ENCODE peak calls at places on chromosomes 4 and X, in five cellular contexts. One of them, this sample, is unnamed.

GRCh38 chrX:19121898-19122640 is at the start of gene ADGRG2:
- DNase-seq in IMR-90: peak; percentile 11
- DNase-seq in mesenchymal stem cell: peak; percentile 8
- DNase-seq in H1: no peak
- DNase-seq in H9: peak; percentile 37
- DNase-seq in this sample: peak; percentile 31

GRCh38 chr4:69970071-69970470 is 4.5 kb upstream of the CSN2 start:
- DNase-seq in H9: no peak
- DNase-seq in H1: no peak
- DNase-seq in mesenchymal stem cell: no peak
- DNase-seq in IMR-90: no peak
- DNase-seq in this sample: no peak

GRCh38 chrX:22616867-22617266 is 344.2 kb downstream of the CBLL2 start:
- DNase-seq in H1: no peak
- DNase-seq in mesenchymal stem cell: no peak
- DNase-seq in IMR-90: no peak
- DNase-seq in H9: no peak
- DNase-seq in this sample: no peak

GRCh38 chr4:73776363-73776762 is 36.0 kb downstream of the CXCL8 start:
- DNase-seq in H9: no peak
- DNase-seq in IMR-90: peak; percentile 81
- DNase-seq in H1: no peak
- DNase-seq in mesenchymal stem cell: peak; percentile 51
- DNase-seq in this sample: no peak

GRCh38 chr4:147865926-147866325 is 134.0 kb downstream of the ARHGAP10 start:
- DNase-seq in IMR-90: peak; percentile 60
- DNase-seq in H1: peak; percentile 17
- DNase-seq in mesenchymal stem cell: peak; percentile 37
- DNase-seq in H9: no peak
- DNase-seq in this sample: no peak

GRCh38 chrX:19791562-19791961 is 95.8 kb downstream of the SH3KBP1 start:
- DNase-seq in H1: no peak
- DNase-seq in H9: no peak
- DNase-seq in mesenchymal stem cell: peak; percentile 53
- DNase-seq in IMR-90: peak; percentile 25
- DNase-seq in this sample: no peak

GRCh38 chrX:126165721-126166401 is at the start of gene DCAF12L2:
- DNase-seq in H1: no peak
- DNase-seq in IMR-90: no peak
- DNase-seq in mesenchymal stem cell: no peak
- DNase-seq in H9: peak; percentile 47
- DNase-seq in this sample: peak; percentile 24

GRCh38 chr4:175443547-175443946 is 368.5 kb downstream of the GPM6A start:
- DNase-seq in mesenchymal stem cell: no peak
- DNase-seq in H9: no peak
- DNase-seq in IMR-90: no peak
- DNase-seq in H1: no peak
- DNase-seq in this sample: no peak

GRCh38 chrX:80021611-80022010 is 7.1 kb downstream of the TBX22 start:
- DNase-seq in IMR-90: no peak
- DNase-seq in H9: no peak
- DNase-seq in mesenchymal stem cell: no peak
- DNase-seq in H1: no peak
- DNase-seq in this sample: no peak

GRCh38 chr4:3414421-3415279 is 27.1 kb upstream of the HGFAC start:
- DNase-seq in IMR-90: no peak
- DNase-seq in mesenchymal stem cell: no peak
- DNase-seq in H9: peak; percentile 18
- DNase-seq in H1: no peak
- DNase-seq in this sample: no peak

GRCh38 chr4:36244257-36245084 is at the start of gene ARAP2:
- DNase-seq in H9: peak; percentile 51
- DNase-seq in H1: no peak
- DNase-seq in mesenchymal stem cell: peak; percentile 13
- DNase-seq in IMR-90: peak; percentile 4
- DNase-seq in this sample: peak; percentile 35

GRCh38 chrX:149453911-149454820 is 50.9 kb downstream of the IDS start:
- DNase-seq in IMR-90: no peak
- DNase-seq in H9: no peak
- DNase-seq in mesenchymal stem cell: no peak
- DNase-seq in H1: no peak
- DNase-seq in this sample: no peak

GRCh38 chr4:153260152-153260551 is 55.9 kb downstream of the TRIM2 start:
- DNase-seq in mesenchymal stem cell: peak; percentile 18
- DNase-seq in H9: peak; percentile 50
- DNase-seq in IMR-90: no peak
- DNase-seq in H1: no peak
- DNase-seq in this sample: no peak

GRCh38 chr4:45100936-45101818 is 374.8 kb upstream of the GNPDA2 start:
- DNase-seq in mesenchymal stem cell: peak; percentile 92
- DNase-seq in IMR-90: no peak
- DNase-seq in H9: no peak
- DNase-seq in H1: no peak
- DNase-seq in this sample: no peak

GRCh38 chrX:71911023-71911730 is 532 bp downstream of the NHSL2 start:
- DNase-seq in mesenchymal stem cell: peak; percentile 35
- DNase-seq in H1: no peak
- DNase-seq in H9: peak; percentile 64
- DNase-seq in IMR-90: no peak
- DNase-seq in this sample: peak; percentile 42

GRCh38 chr4:160831165-160831922 is 1332.5 kb downstream of the FSTL5 start:
- DNase-seq in IMR-90: no peak
- DNase-seq in mesenchymal stem cell: no peak
- DNase-seq in H1: no peak
- DNase-seq in H9: no peak
- DNase-seq in this sample: no peak

GRCh38 chr4:1278336-1278670 is 11.4 kb upstream of the MAEA start:
- DNase-seq in H9: no peak
- DNase-seq in IMR-90: peak; percentile 28
- DNase-seq in mesenchymal stem cell: peak; percentile 14
- DNase-seq in H1: no peak
- DNase-seq in this sample: no peak

GRCh38 chrX:53288173-53288572 is 6.8 kb upstream of the IQSEC2 start:
- DNase-seq in IMR-90: no peak
- DNase-seq in mesenchymal stem cell: peak; percentile 33
- DNase-seq in H1: no peak
- DNase-seq in H9: peak; percentile 60
- DNase-seq in this sample: peak; percentile 52

GRCh38 chrX:129932792-129933321 is 26.9 kb downstream of the UTP14A start:
- DNase-seq in H9: peak; percentile 35
- DNase-seq in mesenchymal stem cell: peak; percentile 15
- DNase-seq in IMR-90: no peak
- DNase-seq in H1: no peak
- DNase-seq in this sample: no peak

GRCh38 chr4:95181446-95182306 is 367.1 kb downstream of the UNC5C start:
- DNase-seq in H9: peak; percentile 74
- DNase-seq in H1: no peak
- DNase-seq in mesenchymal stem cell: peak; percentile 54
- DNase-seq in IMR-90: peak; percentile 2
- DNase-seq in this sample: peak; percentile 68

GRCh38 chr4:15754323-15754722 is 23.8 kb upstream of the CD38 start:
- DNase-seq in mesenchymal stem cell: peak; percentile 75
- DNase-seq in H1: no peak
- DNase-seq in IMR-90: peak; percentile 77
- DNase-seq in H9: no peak
- DNase-seq in this sample: no peak

GRCh38 chrX:103170216-103170615 is 44.7 kb upstream of the BEX4 start:
- DNase-seq in H9: no peak
- DNase-seq in IMR-90: peak; percentile 29
- DNase-seq in mesenchymal stem cell: no peak
- DNase-seq in H1: no peak
- DNase-seq in this sample: no peak

GRCh38 chr4:2767705-2768074 is 11.6 kb upstream of the TNIP2 start:
- DNase-seq in mesenchymal stem cell: no peak
- DNase-seq in H1: no peak
- DNase-seq in H9: no peak
- DNase-seq in IMR-90: no peak
- DNase-seq in this sample: no peak

GRCh38 chr4:1678244-1678643 is 5.9 kb downstream of the FAM53A start:
- DNase-seq in mesenchymal stem cell: no peak
- DNase-seq in H9: no peak
- DNase-seq in IMR-90: no peak
- DNase-seq in H1: no peak
- DNase-seq in this sample: no peak

GRCh38 chr4:123662827-123663226 is 266.2 kb downstream of the SPRY1 start:
- DNase-seq in mesenchymal stem cell: no peak
- DNase-seq in H9: no peak
- DNase-seq in IMR-90: no peak
- DNase-seq in H1: no peak
- DNase-seq in this sample: no peak

GRCh38 chr4:47213971-47214370 is 182.6 kb downstream of the GABRB1 start:
- DNase-seq in H9: no peak
- DNase-seq in IMR-90: peak; percentile 96
- DNase-seq in mesenchymal stem cell: peak; percentile 98
- DNase-seq in H1: no peak
- DNase-seq in this sample: no peak

GRCh38 chr4:178738026-178738425 is 1295.8 kb upstream of the AGA start:
- DNase-seq in IMR-90: no peak
- DNase-seq in H1: no peak
- DNase-seq in mesenchymal stem cell: no peak
- DNase-seq in H9: no peak
- DNase-seq in this sample: no peak

GRCh38 chrX:151695583-151695930 is 299 bp downstream of the PRRG3 start:
- DNase-seq in mesenchymal stem cell: no peak
- DNase-seq in H9: no peak
- DNase-seq in H1: no peak
- DNase-seq in IMR-90: no peak
- DNase-seq in this sample: no peak

GRCh38 chrX:151692825-151693224 is 2.4 kb upstream of the PRRG3 start:
- DNase-seq in H9: no peak
- DNase-seq in mesenchymal stem cell: no peak
- DNase-seq in H1: no peak
- DNase-seq in IMR-90: no peak
- DNase-seq in this sample: no peak

GRCh38 chrX:151694661-151695582 is at the start of gene PRRG3:
- DNase-seq in H1: no peak
- DNase-seq in H9: peak; percentile 52
- DNase-seq in mesenchymal stem cell: no peak
- DNase-seq in IMR-90: no peak
- DNase-seq in this sample: no peak

GRCh38 chrX:151697537-151697936 is 2.3 kb downstream of the PRRG3 start:
- DNase-seq in IMR-90: no peak
- DNase-seq in H1: no peak
- DNase-seq in H9: no peak
- DNase-seq in mesenchymal stem cell: no peak
- DNase-seq in this sample: no peak

GRCh38 chrX:151694121-151694520 is 1.1 kb upstream of the PRRG3 start:
- DNase-seq in H1: no peak
- DNase-seq in IMR-90: no peak
- DNase-seq in mesenchymal stem cell: no peak
- DNase-seq in H9: no peak
- DNase-seq in this sample: no peak
- H3K4me2 ChIP-seq in H1: peak overlapping the region; percentile 83
- H3K4me2 ChIP-seq in IMR-90: no peak overlapping the region
- H3K4me2 ChIP-seq in mesenchymal stem cell: no peak overlapping the region
- H3K4me2 ChIP-seq in H9: peak overlapping the region; percentile 28
- H3K4me2 ChIP-seq in this sample: no peak overlapping the region

GRCh38 chrX:21412883-21413282 is 38.7 kb downstream of the CNKSR2 start:
- DNase-seq in H1: no peak
- DNase-seq in mesenchymal stem cell: peak; percentile 26
- DNase-seq in IMR-90: peak; percentile 56
- DNase-seq in H9: no peak
- DNase-seq in this sample: no peak
- H3K14ac ChIP-seq in H1: no peak overlapping the region
- H3K14ac ChIP-seq in mesenchymal stem cell: no peak overlapping the region
- H3K14ac ChIP-seq in IMR-90: no peak overlapping the region
- H3K14ac ChIP-seq in H9: no peak overlapping the region
- H3K14ac ChIP-seq in this sample: no peak overlapping the region

DNA sequence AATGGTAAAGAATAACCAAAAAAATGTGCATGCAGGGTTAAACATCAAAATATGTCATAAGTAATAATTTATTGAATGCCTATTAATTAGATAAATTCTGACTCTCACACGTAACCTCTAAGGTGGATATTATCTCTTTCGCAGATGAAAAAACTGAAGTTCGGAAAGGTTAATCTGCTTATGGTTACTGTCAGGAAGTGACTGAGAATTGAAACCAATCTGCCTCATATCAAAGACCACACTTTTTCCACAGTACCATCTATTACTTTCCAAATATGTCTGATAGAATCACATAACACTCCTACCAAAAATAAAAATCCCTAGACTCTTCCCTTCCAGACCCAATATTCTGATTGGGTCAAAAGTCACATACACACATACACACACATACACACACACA is 6.2 kb downstream of the CHIC2 start:
- DNase-seq in H9: no peak
- DNase-seq in IMR-90: no peak
- DNase-seq in H1: no peak
- DNase-seq in mesenchymal stem cell: no peak
- DNase-seq in this sample: no peak
- H3K4me2 ChIP-seq in H9: no peak overlapping the region
- H3K4me2 ChIP-seq in IMR-90: no peak overlapping the region
- H3K4me2 ChIP-seq in H1: no peak overlapping the region
- H3K4me2 ChIP-seq in mesenchymal stem cell: no peak overlapping the region
- H3K4me2 ChIP-seq in this sample: no peak overlapping the region

GRCh38 chrX:154804564-154804956 is 725 bp downstream of the MPP1 start:
- DNase-seq in H9: no peak
- DNase-seq in H1: no peak
- DNase-seq in mesenchymal stem cell: no peak
- DNase-seq in IMR-90: no peak
- DNase-seq in this sample: no peak

GRCh38 chrX:154806837-154807501 is 1.7 kb upstream of the MPP1 start:
- DNase-seq in IMR-90: no peak
- DNase-seq in mesenchymal stem cell: no peak
- DNase-seq in H9: no peak
- DNase-seq in H1: no peak
- DNase-seq in this sample: no peak

GRCh38 chrX:154802838-154803410 is 2.4 kb downstream of the MPP1 start:
- DNase-seq in IMR-90: no peak
- DNase-seq in H1: no peak
- DNase-seq in mesenchymal stem cell: no peak
- DNase-seq in H9: no peak
- DNase-seq in this sample: no peak

GRCh38 chrX:154805696-154806091 is 409 bp upstream of the MPP1 start:
- DNase-seq in H9: no peak
- DNase-seq in IMR-90: peak; percentile 21
- DNase-seq in mesenchymal stem cell: no peak
- DNase-seq in H1: no peak
- DNase-seq in this sample: no peak

DNA sequence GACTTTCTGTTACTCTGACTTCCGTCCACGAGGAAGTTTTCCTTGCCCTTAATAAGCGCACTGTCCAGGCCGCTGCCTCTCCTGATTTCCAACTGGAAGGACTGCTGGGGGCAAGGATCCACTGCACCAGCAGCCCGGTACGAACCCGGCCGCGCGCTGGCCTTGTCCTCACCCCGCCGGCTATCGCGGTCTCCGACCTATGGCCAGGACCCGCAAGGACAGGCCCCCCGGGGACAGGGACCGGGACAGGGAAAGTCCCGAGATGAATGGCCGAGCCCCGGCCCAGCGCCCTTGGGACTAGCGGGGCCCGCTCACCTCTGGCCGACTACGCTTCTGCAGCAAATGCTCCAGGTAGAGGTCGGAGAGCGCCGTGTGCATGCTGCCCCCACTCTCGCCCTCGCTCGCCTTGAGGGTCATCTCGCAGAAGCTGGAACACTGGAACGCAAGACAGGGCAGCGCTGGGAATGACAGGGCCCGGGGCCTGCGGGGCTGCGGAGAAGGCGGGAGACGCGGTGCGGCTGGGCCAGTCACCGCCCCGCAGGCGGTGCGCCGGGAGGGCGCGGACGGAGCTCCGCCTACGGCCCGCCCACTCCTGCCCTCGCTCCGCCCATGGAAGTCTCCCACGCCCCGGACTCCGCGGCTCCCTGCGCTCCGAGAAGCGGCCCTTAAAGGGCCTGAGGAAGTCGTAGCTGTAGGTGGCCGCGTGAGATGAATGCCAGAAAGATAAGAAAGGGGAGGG is at the start of gene MPP1:
- DNase-seq in mesenchymal stem cell: peak; percentile 78
- DNase-seq in H9: peak; percentile 74
- DNase-seq in H1: no peak
- DNase-seq in IMR-90: peak; percentile 66
- DNase-seq in this sample: peak; percentile 53
- H3K14ac ChIP-seq in mesenchymal stem cell: no peak within 1 kb of the TSS
- H3K14ac ChIP-seq in H9: no peak within 1 kb of the TSS
- H3K14ac ChIP-seq in H1: no peak within 1 kb of the TSS
- H3K14ac ChIP-seq in IMR-90: peak within 1 kb of the TSS; percentile 37
- H3K14ac ChIP-seq in this sample: peak within 1 kb of the TSS; percentile 63